ENCODE peak calls at places on chromosome 4, in ten cellular contexts. One of them, this sample, is unnamed. For H3K27me3, the result is how much of the 10 kb centered on the place peaks cover.

GRCh38 chr4:54217642-54218486 is 11.2 kb upstream of the PDGFRA start:
- DNase-seq in transverse colon: peak
- DNase-seq in tibial nerve: peak
- DNase-seq in ovary: peak
- DNase-seq in SK-N-SH: peak
- DNase-seq in suprapubic skin: peak
- DNase-seq in K562: peak
- DNase-seq in HepG2: peak
- DNase-seq in H1: peak
- DNase-seq in sigmoid colon: peak
- DNase-seq in this sample: peak

GRCh38 chr4:5030152-5030668 is 11.0 kb upstream of the CYTL1 start:
- DNase-seq in transverse colon: no peak
- DNase-seq in tibial nerve: no peak
- DNase-seq in ovary: no peak
- DNase-seq in SK-N-SH: no peak
- DNase-seq in suprapubic skin: no peak
- DNase-seq in K562: no peak
- DNase-seq in HepG2: no peak
- DNase-seq in H1: no peak
- DNase-seq in sigmoid colon: no peak
- DNase-seq in this sample: no peak

GRCh38 chr4:143294310-143294709 is 42.4 kb upstream of the GAB1 start:
- DNase-seq in transverse colon: peak
- DNase-seq in tibial nerve: peak
- DNase-seq in ovary: peak
- DNase-seq in SK-N-SH: peak
- DNase-seq in suprapubic skin: peak
- DNase-seq in K562: no peak
- DNase-seq in HepG2: no peak
- DNase-seq in H1: no peak
- DNase-seq in sigmoid colon: peak
- DNase-seq in this sample: peak

GRCh38 chr4:88908003-88908402 is 149.0 kb downstream of the FAM13A start:
- DNase-seq in transverse colon: no peak
- DNase-seq in tibial nerve: no peak
- DNase-seq in ovary: no peak
- DNase-seq in SK-N-SH: no peak
- DNase-seq in suprapubic skin: no peak
- DNase-seq in K562: no peak
- DNase-seq in HepG2: no peak
- DNase-seq in H1: no peak
- DNase-seq in sigmoid colon: no peak
- DNase-seq in this sample: no peak

GRCh38 chr4:129167640-129168260 is 71.8 kb downstream of the C4orf33 start:
- DNase-seq in transverse colon: no peak
- DNase-seq in tibial nerve: no peak
- DNase-seq in ovary: no peak
- DNase-seq in SK-N-SH: no peak
- DNase-seq in suprapubic skin: no peak
- DNase-seq in K562: peak
- DNase-seq in HepG2: peak
- DNase-seq in H1: peak
- DNase-seq in sigmoid colon: no peak
- DNase-seq in this sample: no peak

GRCh38 chr4:76850010-76850441 is 47.9 kb downstream of the SOWAHB start:
- DNase-seq in transverse colon: no peak
- DNase-seq in tibial nerve: no peak
- DNase-seq in ovary: no peak
- DNase-seq in SK-N-SH: no peak
- DNase-seq in suprapubic skin: no peak
- DNase-seq in K562: no peak
- DNase-seq in HepG2: peak
- DNase-seq in H1: no peak
- DNase-seq in sigmoid colon: no peak
- DNase-seq in this sample: no peak

GRCh38 chr4:77269505-77269904 is 112.5 kb downstream of the CCNG2 start:
- DNase-seq in transverse colon: no peak
- DNase-seq in tibial nerve: no peak
- DNase-seq in ovary: no peak
- DNase-seq in SK-N-SH: no peak
- DNase-seq in suprapubic skin: no peak
- DNase-seq in K562: no peak
- DNase-seq in HepG2: no peak
- DNase-seq in H1: no peak
- DNase-seq in sigmoid colon: no peak
- DNase-seq in this sample: no peak

GRCh38 chr4:27595956-27596355 is 735.3 kb downstream of the STIM2 start:
- DNase-seq in transverse colon: no peak
- DNase-seq in tibial nerve: no peak
- DNase-seq in ovary: no peak
- DNase-seq in SK-N-SH: no peak
- DNase-seq in suprapubic skin: no peak
- DNase-seq in K562: no peak
- DNase-seq in HepG2: no peak
- DNase-seq in H1: no peak
- DNase-seq in sigmoid colon: no peak
- DNase-seq in this sample: no peak

GRCh38 chr4:113397114-113397701 is 347.8 kb downstream of the ANK2 start:
- DNase-seq in transverse colon: no peak
- DNase-seq in tibial nerve: no peak
- DNase-seq in ovary: peak
- DNase-seq in SK-N-SH: no peak
- DNase-seq in suprapubic skin: no peak
- DNase-seq in K562: no peak
- DNase-seq in HepG2: no peak
- DNase-seq in H1: no peak
- DNase-seq in sigmoid colon: no peak
- DNase-seq in this sample: no peak

GRCh38 chr4:8601086-8601485 is 8.5 kb downstream of the CPZ start:
- DNase-seq in transverse colon: no peak
- DNase-seq in tibial nerve: no peak
- DNase-seq in ovary: no peak
- DNase-seq in SK-N-SH: no peak
- DNase-seq in suprapubic skin: no peak
- DNase-seq in K562: no peak
- DNase-seq in HepG2: no peak
- DNase-seq in H1: no peak
- DNase-seq in sigmoid colon: no peak
- DNase-seq in this sample: no peak

GRCh38 chr4:151538963-151539362 is 130.0 kb downstream of the FHIP1A start:
- DNase-seq in transverse colon: no peak
- DNase-seq in tibial nerve: no peak
- DNase-seq in ovary: no peak
- DNase-seq in SK-N-SH: no peak
- DNase-seq in suprapubic skin: no peak
- DNase-seq in K562: no peak
- DNase-seq in HepG2: no peak
- DNase-seq in H1: no peak
- DNase-seq in sigmoid colon: no peak
- DNase-seq in this sample: no peak

GRCh38 chr4:74751856-74752255 is 42.5 kb downstream of the BTC start:
- DNase-seq in transverse colon: no peak
- DNase-seq in tibial nerve: no peak
- DNase-seq in ovary: no peak
- DNase-seq in SK-N-SH: no peak
- DNase-seq in suprapubic skin: no peak
- DNase-seq in K562: no peak
- DNase-seq in HepG2: no peak
- DNase-seq in H1: no peak
- DNase-seq in sigmoid colon: no peak
- DNase-seq in this sample: no peak

GRCh38 chr4:139552506-139552905 is 3.5 kb downstream of the SETD7 start:
- DNase-seq in transverse colon: no peak
- DNase-seq in tibial nerve: no peak
- DNase-seq in ovary: no peak
- DNase-seq in SK-N-SH: no peak
- DNase-seq in suprapubic skin: no peak
- DNase-seq in K562: no peak
- DNase-seq in HepG2: no peak
- DNase-seq in H1: no peak
- DNase-seq in sigmoid colon: no peak
- DNase-seq in this sample: no peak

GRCh38 chr4:65370709-65371108 is 299.6 kb downstream of the EPHA5 start:
- DNase-seq in transverse colon: no peak
- DNase-seq in tibial nerve: no peak
- DNase-seq in ovary: no peak
- DNase-seq in SK-N-SH: no peak
- DNase-seq in suprapubic skin: no peak
- DNase-seq in K562: no peak
- DNase-seq in HepG2: no peak
- DNase-seq in H1: no peak
- DNase-seq in sigmoid colon: no peak
- DNase-seq in this sample: no peak

GRCh38 chr4:108766058-108766457 is 3.2 kb upstream of the ETNPPL start:
- DNase-seq in transverse colon: no peak
- DNase-seq in tibial nerve: no peak
- DNase-seq in ovary: no peak
- DNase-seq in SK-N-SH: no peak
- DNase-seq in suprapubic skin: no peak
- DNase-seq in K562: no peak
- DNase-seq in HepG2: peak
- DNase-seq in H1: no peak
- DNase-seq in sigmoid colon: no peak
- DNase-seq in this sample: no peak

GRCh38 chr4:6347511-6348045 is 77.9 kb downstream of the WFS1 start:
- DNase-seq in transverse colon: no peak
- DNase-seq in tibial nerve: no peak
- DNase-seq in ovary: no peak
- DNase-seq in SK-N-SH: no peak
- DNase-seq in suprapubic skin: no peak
- DNase-seq in K562: no peak
- DNase-seq in HepG2: no peak
- DNase-seq in H1: no peak
- DNase-seq in sigmoid colon: no peak
- DNase-seq in this sample: no peak
- H3K27me3 ChIP-seq in transverse colon: under half
- H3K27me3 ChIP-seq in tibial nerve: under half
- H3K27me3 ChIP-seq in ovary: under half
- H3K27me3 ChIP-seq in SK-N-SH: under half
- H3K27me3 ChIP-seq in suprapubic skin: under half
- H3K27me3 ChIP-seq in K562: under half
- H3K27me3 ChIP-seq in HepG2: half or more
- H3K27me3 ChIP-seq in H1: under half
- H3K27me3 ChIP-seq in sigmoid colon: under half
- H3K27me3 ChIP-seq in this sample: half or more

DNA sequence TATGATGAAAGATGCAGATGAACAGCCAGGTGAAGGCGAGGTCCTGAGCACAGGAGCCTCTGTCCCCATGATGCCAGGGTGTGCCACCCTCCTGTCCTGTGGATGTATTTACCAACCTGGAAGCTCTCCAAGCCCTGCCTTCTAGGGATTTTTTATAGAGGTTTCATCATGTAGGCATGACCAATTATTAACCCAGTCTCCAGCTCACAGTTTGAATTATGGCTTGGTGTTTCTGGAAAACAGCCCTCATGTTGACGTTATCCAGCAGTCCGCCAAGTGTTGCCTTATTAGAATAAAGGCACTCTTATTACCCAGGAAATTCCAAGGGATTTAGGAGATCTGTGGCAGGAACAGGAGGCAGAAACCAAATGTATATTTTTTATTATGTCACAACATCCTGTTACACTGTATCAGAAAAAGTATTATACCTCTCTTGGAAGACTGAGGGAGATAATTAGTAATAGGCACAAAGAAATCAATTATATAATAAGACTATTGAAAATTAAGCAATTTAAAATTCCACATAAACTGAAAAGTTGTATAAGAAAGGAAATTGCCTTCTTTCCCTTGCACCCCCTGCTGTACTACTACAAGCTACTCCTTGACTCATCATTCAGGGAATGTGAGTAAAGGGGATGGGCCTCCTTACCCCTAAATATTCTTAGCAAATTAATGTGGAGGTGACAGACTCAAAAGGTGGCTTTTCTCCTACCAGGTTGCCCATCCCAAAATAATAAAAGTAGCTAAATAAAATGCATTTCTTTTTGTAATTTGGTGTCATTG is 129.6 kb downstream of the ZNF330 start:
- DNase-seq in transverse colon: peak
- DNase-seq in tibial nerve: no peak
- DNase-seq in ovary: no peak
- DNase-seq in SK-N-SH: no peak
- DNase-seq in suprapubic skin: no peak
- DNase-seq in K562: no peak
- DNase-seq in HepG2: no peak
- DNase-seq in H1: no peak
- DNase-seq in sigmoid colon: peak
- DNase-seq in this sample: peak
- TF ChIP-seq EP300 in transverse colon: peak
- TF ChIP-seq EP300 in tibial nerve: no peak
- TF ChIP-seq EP300 in ovary: no peak
- TF ChIP-seq EP300 in SK-N-SH: no peak
- TF ChIP-seq EP300 in suprapubic skin: no peak
- TF ChIP-seq EP300 in K562: no peak
- TF ChIP-seq EP300 in HepG2: no peak
- TF ChIP-seq EP300 in H1: no peak
- TF ChIP-seq EP300 in sigmoid colon: peak
- TF ChIP-seq EP300 in this sample: peak

DNA sequence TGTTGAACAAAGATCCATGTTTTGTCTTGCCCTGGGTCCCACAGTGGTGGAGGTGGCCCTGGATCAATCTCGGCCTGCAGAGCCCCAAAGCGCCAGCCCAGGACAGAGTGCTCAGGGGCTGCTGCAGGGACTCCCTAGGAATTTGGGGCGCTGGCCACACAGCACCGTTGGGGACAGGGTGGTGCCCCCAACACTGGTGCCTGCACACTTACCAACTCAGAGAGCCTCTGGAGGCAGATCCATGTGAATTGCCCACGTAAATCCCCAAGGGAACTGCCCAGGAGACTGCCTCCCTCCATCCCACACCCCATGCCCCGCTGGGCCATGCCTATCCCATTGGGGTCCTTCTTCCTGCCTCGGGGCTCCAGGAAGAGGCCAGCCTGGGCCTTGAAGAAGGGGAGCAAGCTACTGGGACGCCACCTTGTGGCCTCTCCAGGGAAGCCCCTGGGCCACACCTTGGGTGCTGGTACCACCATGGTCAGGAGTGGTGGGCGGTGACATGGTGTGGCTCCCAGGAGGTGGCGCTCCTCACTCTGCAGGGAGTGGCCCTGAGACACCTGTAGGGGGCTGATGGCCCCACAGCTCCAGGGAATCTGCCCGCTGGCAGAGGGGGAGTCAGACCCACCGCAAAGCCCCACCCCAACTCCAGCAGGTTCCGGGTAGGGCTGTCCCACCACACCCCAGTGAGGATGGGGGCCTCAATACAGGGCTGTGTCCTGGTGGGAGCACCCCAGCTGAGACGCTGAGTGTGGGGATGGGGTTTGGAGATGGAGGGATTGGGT is 22.8 kb downstream of the CFAP99 start:
- DNase-seq in transverse colon: peak
- DNase-seq in tibial nerve: no peak
- DNase-seq in ovary: no peak
- DNase-seq in SK-N-SH: peak
- DNase-seq in suprapubic skin: no peak
- DNase-seq in K562: peak
- DNase-seq in HepG2: peak
- DNase-seq in H1: peak
- DNase-seq in sigmoid colon: no peak
- DNase-seq in this sample: peak
- H3K27ac ChIP-seq in transverse colon: no peak
- H3K27ac ChIP-seq in tibial nerve: no peak
- H3K27ac ChIP-seq in ovary: no peak
- H3K27ac ChIP-seq in SK-N-SH: no peak
- H3K27ac ChIP-seq in suprapubic skin: no peak
- H3K27ac ChIP-seq in K562: no peak
- H3K27ac ChIP-seq in HepG2: no peak
- H3K27ac ChIP-seq in H1: no peak
- H3K27ac ChIP-seq in sigmoid colon: no peak
- H3K27ac ChIP-seq in this sample: no peak

GRCh38 chr4:84482564-84483563 is 16.2 kb downstream of the NKX6-1 start:
- DNase-seq in transverse colon: peak
- DNase-seq in tibial nerve: no peak
- DNase-seq in ovary: no peak
- DNase-seq in SK-N-SH: peak
- DNase-seq in suprapubic skin: no peak
- DNase-seq in K562: no peak
- DNase-seq in HepG2: no peak
- DNase-seq in H1: peak
- DNase-seq in sigmoid colon: no peak
- DNase-seq in this sample: no peak
- H3K27me3 ChIP-seq in transverse colon: half or more
- H3K27me3 ChIP-seq in tibial nerve: half or more
- H3K27me3 ChIP-seq in ovary: under half
- H3K27me3 ChIP-seq in SK-N-SH: half or more
- H3K27me3 ChIP-seq in suprapubic skin: half or more
- H3K27me3 ChIP-seq in K562: under half
- H3K27me3 ChIP-seq in HepG2: under half
- H3K27me3 ChIP-seq in H1: half or more
- H3K27me3 ChIP-seq in sigmoid colon: half or more
- H3K27me3 ChIP-seq in this sample: half or more